ENCODE peak calls at places on chromosomes 3 and 15, in seven cellular contexts. O is AG04450, X is dorsolateral prefrontal cortex, H is A549, W is heart right ventricle, Q is upper lobe of right lung, B is heart left ventricle. T is an unnamed sample.

GRCh38 chr3:140922634-140923033 is 19.0 kb upstream of the SLC25A36 start:
- DNase-seq in X (no peak), H (peak; percentile 19), O (no peak), B (no peak), Q (no peak), W (no peak), T (no peak)

GRCh38 chr3:192869131-192870027 is 48.3 kb downstream of the MB21D2 start:
- DNase-seq in O (no peak), X (no peak), B (no peak), Q (no peak), H (no peak), W (no peak), T (no peak)

GRCh38 chr15:67137951-67138935 is 72.8 kb downstream of the SMAD3 start:
- DNase-seq in H (no peak), X (no peak), W (no peak), Q (no peak), B (no peak), O (no peak), T (no peak)

GRCh38 chr3:184756151-184756681 is 44.4 kb upstream of the MAGEF1 start:
- DNase-seq in Q (no peak), W (no peak), X (no peak), B (no peak), H (no peak), O (no peak), T (no peak)

GRCh38 chr3:19331931-19332330 is 183.6 kb downstream of the KCNH8 start:
- DNase-seq in W (no peak), B (no peak), Q (no peak), H (no peak), O (no peak), X (no peak), T (no peak)

GRCh38 chr15:48447657-48448056 is 116.4 kb downstream of the DUT start:
- DNase-seq in H (no peak), X (no peak), W (no peak), O (no peak), B (no peak), Q (no peak), T (no peak)

GRCh38 chr3:55884491-55885285 is 397.6 kb upstream of the WNT5A start:
- DNase-seq in H (no peak), X (no peak), W (no peak), O (no peak), B (no peak), Q (no peak), T (no peak)

GRCh38 chr15:63048986-63049665 is 6.6 kb downstream of the TPM1 start:
- DNase-seq in Q (peak; percentile 72), O (no peak), W (peak; percentile 57), B (peak; percentile 79), H (peak; percentile 85), X (peak; percentile 73), T (no peak)

GRCh38 chr15:39936187-39936586 is 2.3 kb downstream of the EIF2AK4 start:
- DNase-seq in H (no peak), O (no peak), Q (no peak), W (no peak), B (no peak), X (no peak), T (no peak)

GRCh38 chr3:37712918-37713819 is 148.5 kb upstream of the CTDSPL start:
- DNase-seq in X (no peak), W (no peak), B (no peak), H (no peak), Q (no peak), O (no peak), T (no peak)

GRCh38 chr3:177516130-177517011 is 319.1 kb upstream of the TBL1XR1 start:
- DNase-seq in X (no peak), W (peak; percentile 43), B (no peak), H (no peak), Q (no peak), O (peak; percentile 81), T (peak; percentile 52)

GRCh38 chr3:16452265-16452664 is 61.2 kb downstream of the RFTN1 start:
- DNase-seq in H (no peak), O (no peak), B (no peak), Q (no peak), X (no peak), W (no peak), T (no peak)

GRCh38 chr3:160343132-160343531 is 55.9 kb downstream of the IFT80 start:
- DNase-seq in H (peak; percentile 19), O (no peak), B (no peak), W (no peak), Q (no peak), X (no peak), T (no peak)

GRCh38 chr3:116453676-116454346 is 8.5 kb upstream of the LSAMP start:
- DNase-seq in B (no peak), Q (no peak), X (no peak), W (no peak), O (no peak), H (no peak), T (no peak)

GRCh38 chr3:110608566-110608965 is 463.1 kb upstream of the NECTIN3 start:
- DNase-seq in X (no peak), Q (no peak), W (no peak), O (no peak), H (no peak), B (no peak), T (no peak)

GRCh38 chr3:64254443-64254842 is 29.2 kb upstream of the PRICKLE2 start:
- DNase-seq in W (no peak), X (no peak), O (no peak), H (no peak), B (no peak), Q (no peak), T (no peak)

GRCh38 chr3:17204049-17204650 is 319.4 kb downstream of the PLCL2 start:
- DNase-seq in X (no peak), W (no peak), H (no peak), Q (no peak), O (no peak), B (no peak), T (no peak)

GRCh38 chr15:83396071-83396470 is 51.1 kb upstream of the SH3GL3 start:
- DNase-seq in B (no peak), H (no peak), W (no peak), O (no peak), Q (no peak), X (no peak), T (no peak)

GRCh38 chr15:87874896-87875661 is 381.5 kb downstream of the NTRK3 start:
- DNase-seq in H (no peak), O (peak; percentile 26), W (no peak), X (peak; percentile 53), B (peak; percentile 54), Q (no peak), T (peak; percentile 78)

GRCh38 chr3:27971600-27971999 is 249.5 kb upstream of the EOMES start:
- DNase-seq in B (no peak), Q (no peak), X (no peak), H (no peak), W (no peak), O (no peak), T (no peak)

GRCh38 chr3:173733029-173733652 is 335.6 kb downstream of the NLGN1 start:
- DNase-seq in B (no peak), O (peak; percentile 4), W (no peak), Q (no peak), H (peak; percentile 16), X (no peak), T (no peak)

GRCh38 chr3:58173670-58174472 is 36.9 kb downstream of the DNASE1L3 start:
- DNase-seq in B (peak; percentile 79), H (peak; percentile 69), O (no peak), W (peak; percentile 59), Q (no peak), X (no peak), T (no peak)

GRCh38 chr15:101459579-101460300 is 29.8 kb downstream of the PCSK6 start:
- DNase-seq in X (no peak), Q (no peak), B (no peak), O (no peak), W (no peak), H (no peak), T (no peak)

GRCh38 chr3:190224466-190225185 is 97.6 kb downstream of the CLDN1 start:
- DNase-seq in W (no peak), B (no peak), H (no peak), O (no peak), Q (no peak), X (no peak), T (no peak)

GRCh38 chr3:151318313-151318712 is 1.7 kb upstream of the GPR87 start:
- DNase-seq in O (no peak), Q (no peak), H (no peak), X (no peak), W (no peak), B (no peak), T (no peak)

GRCh38 chr3:151320131-151320530 is 3.5 kb upstream of the GPR87 start:
- DNase-seq in X (no peak), O (no peak), Q (no peak), W (no peak), H (no peak), B (no peak), T (no peak)

GRCh38 chr3:151318946-151319345 is 2.3 kb upstream of the GPR87 start:
- DNase-seq in W (no peak), X (no peak), O (no peak), Q (no peak), B (no peak), H (no peak), T (no peak)

GRCh38 chr3:151319613-151320012 is 3.0 kb upstream of the GPR87 start:
- DNase-seq in W (no peak), H (no peak), O (no peak), Q (no peak), B (no peak), X (no peak), T (no peak)

GRCh38 chr3:151322549-151322948 is 5.9 kb upstream of the GPR87 start:
- DNase-seq in Q (no peak), B (no peak), X (no peak), W (no peak), O (no peak), H (no peak), T (no peak)
- TF ChIP-seq CTCF in Q (no peak), B (no peak), X (no peak), W (no peak), O (no peak), H (no peak), T (no peak)

DNA sequence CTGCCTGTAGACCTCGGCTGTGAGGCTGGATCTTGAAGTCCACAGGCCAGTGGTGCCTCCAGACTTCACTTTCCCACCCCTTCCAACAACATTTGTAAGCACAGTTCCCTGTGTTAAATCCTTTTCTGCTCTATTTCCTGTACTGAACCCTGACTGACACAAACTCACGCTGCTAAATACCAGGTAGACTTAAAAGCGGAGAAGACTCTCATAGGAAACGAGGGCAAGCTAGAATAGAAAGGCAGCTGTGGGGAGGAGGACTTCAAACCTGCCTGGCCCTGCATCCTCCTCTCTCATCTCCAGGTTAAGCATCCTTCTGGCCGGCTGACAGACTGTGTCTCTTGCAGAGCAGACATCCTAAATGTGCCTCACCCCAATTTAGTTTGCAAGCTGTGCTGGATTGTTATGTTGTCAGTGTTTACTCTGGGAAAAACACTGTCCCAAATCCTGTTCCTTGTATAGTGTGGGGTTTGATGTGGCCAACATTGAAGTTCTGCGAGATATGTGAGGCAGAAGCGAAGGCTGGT is 58.5 kb upstream of the LARS2 start:
- DNase-seq in O (no peak), X (no peak), H (no peak), W (no peak), Q (no peak), B (no peak), T (no peak)
- H3K4me3 ChIP-seq in O (no peak overlapping the region), X (no peak overlapping the region), H (no peak overlapping the region), W (no peak overlapping the region), Q (no peak overlapping the region), B (no peak overlapping the region), T (no peak overlapping the region)

GRCh38 chr15:97482521-97482920 is 478.0 kb upstream of the ARRDC4 start:
- DNase-seq in Q (no peak), B (no peak), H (no peak), W (no peak), X (no peak), O (no peak), T (no peak)
- TF ChIP-seq CTCF in Q (no peak), B (no peak), H (no peak), W (peak; percentile 22), X (no peak), O (no peak), T (no peak)

GRCh38 chr15:91855684-91856553 is 2.4 kb downstream of the SLCO3A1 start:
- DNase-seq in X (no peak), B (no peak), Q (peak; percentile 75), H (peak; percentile 64), W (no peak), O (no peak), T (no peak)
- H3K4me3 ChIP-seq in X (peak overlapping the region; percentile 71), B (peak overlapping the region; percentile 95), Q (peak overlapping the region; percentile 77), H (no peak overlapping the region), W (peak overlapping the region; percentile 85), O (no peak overlapping the region), T (no peak overlapping the region)

T was measured in AG09309.